ENCODE peak calls at places on chromosomes 13 and 19, in nine cellular contexts. One of them, this sample, is unnamed.

GRCh38 chr13:25310891-25311290 is 9.5 kb downstream of the NUP58 start:
- DNase-seq in cardiac fibroblast: no peak
- DNase-seq in Peyer's patch: no peak
- DNase-seq in pancreas: no peak
- DNase-seq in body of pancreas: no peak
- DNase-seq in AG09309: no peak
- DNase-seq in CD8-positive, alpha-beta T cell: no peak
- DNase-seq in gastrocnemius medialis: no peak
- DNase-seq in AG04449: no peak
- DNase-seq in this sample: no peak

GRCh38 chr19:33841685-33842084 is 45.0 kb downstream of the KCTD15 start:
- DNase-seq in cardiac fibroblast: no peak
- DNase-seq in Peyer's patch: no peak
- DNase-seq in pancreas: no peak
- DNase-seq in body of pancreas: no peak
- DNase-seq in AG09309: no peak
- DNase-seq in CD8-positive, alpha-beta T cell: no peak
- DNase-seq in gastrocnemius medialis: no peak
- DNase-seq in AG04449: no peak
- DNase-seq in this sample: no peak

GRCh38 chr19:11673608-11674041 is 65.1 kb downstream of the ZNF823 start:
- DNase-seq in cardiac fibroblast: peak
- DNase-seq in Peyer's patch: peak
- DNase-seq in pancreas: peak
- DNase-seq in body of pancreas: peak
- DNase-seq in AG09309: peak
- DNase-seq in CD8-positive, alpha-beta T cell: no peak
- DNase-seq in gastrocnemius medialis: no peak
- DNase-seq in AG04449: no peak
- DNase-seq in this sample: peak

GRCh38 chr13:51639171-51639570 is 54.9 kb downstream of the WDFY2 start:
- DNase-seq in cardiac fibroblast: no peak
- DNase-seq in Peyer's patch: no peak
- DNase-seq in pancreas: no peak
- DNase-seq in body of pancreas: no peak
- DNase-seq in AG09309: no peak
- DNase-seq in CD8-positive, alpha-beta T cell: no peak
- DNase-seq in gastrocnemius medialis: no peak
- DNase-seq in AG04449: no peak
- DNase-seq in this sample: no peak

GRCh38 chr13:111338841-111339240 is 18.4 kb downstream of the TEX29 start:
- DNase-seq in cardiac fibroblast: no peak
- DNase-seq in Peyer's patch: no peak
- DNase-seq in pancreas: no peak
- DNase-seq in body of pancreas: no peak
- DNase-seq in AG09309: no peak
- DNase-seq in CD8-positive, alpha-beta T cell: no peak
- DNase-seq in gastrocnemius medialis: no peak
- DNase-seq in AG04449: no peak
- DNase-seq in this sample: no peak

GRCh38 chr13:33092422-33092987 is 76.3 kb downstream of the KL start:
- DNase-seq in cardiac fibroblast: no peak
- DNase-seq in Peyer's patch: no peak
- DNase-seq in pancreas: no peak
- DNase-seq in body of pancreas: no peak
- DNase-seq in AG09309: no peak
- DNase-seq in CD8-positive, alpha-beta T cell: no peak
- DNase-seq in gastrocnemius medialis: no peak
- DNase-seq in AG04449: no peak
- DNase-seq in this sample: no peak

GRCh38 chr13:108957369-108958012 is 328.1 kb downstream of the MYO16 start:
- DNase-seq in cardiac fibroblast: peak
- DNase-seq in Peyer's patch: no peak
- DNase-seq in pancreas: no peak
- DNase-seq in body of pancreas: peak
- DNase-seq in AG09309: peak
- DNase-seq in CD8-positive, alpha-beta T cell: no peak
- DNase-seq in gastrocnemius medialis: no peak
- DNase-seq in AG04449: peak
- DNase-seq in this sample: peak

GRCh38 chr19:12800873-12801465 is 631 bp downstream of the PRDX2 start:
- DNase-seq in cardiac fibroblast: no peak
- DNase-seq in Peyer's patch: peak
- DNase-seq in pancreas: peak
- DNase-seq in body of pancreas: peak
- DNase-seq in AG09309: no peak
- DNase-seq in CD8-positive, alpha-beta T cell: no peak
- DNase-seq in gastrocnemius medialis: no peak
- DNase-seq in AG04449: no peak
- DNase-seq in this sample: no peak

GRCh38 chr13:82358284-82358683 is 1524.0 kb downstream of the SLITRK1 start:
- DNase-seq in cardiac fibroblast: no peak
- DNase-seq in Peyer's patch: no peak
- DNase-seq in pancreas: no peak
- DNase-seq in body of pancreas: no peak
- DNase-seq in AG09309: no peak
- DNase-seq in CD8-positive, alpha-beta T cell: no peak
- DNase-seq in gastrocnemius medialis: no peak
- DNase-seq in AG04449: no peak
- DNase-seq in this sample: peak

GRCh38 chr13:111515648-111516047 is 195.2 kb downstream of the TEX29 start:
- DNase-seq in cardiac fibroblast: no peak
- DNase-seq in Peyer's patch: no peak
- DNase-seq in pancreas: no peak
- DNase-seq in body of pancreas: no peak
- DNase-seq in AG09309: no peak
- DNase-seq in CD8-positive, alpha-beta T cell: no peak
- DNase-seq in gastrocnemius medialis: no peak
- DNase-seq in AG04449: no peak
- DNase-seq in this sample: no peak

GRCh38 chr19:43152217-43152616 is 34.1 kb downstream of the PSG5 start:
- DNase-seq in cardiac fibroblast: no peak
- DNase-seq in Peyer's patch: no peak
- DNase-seq in pancreas: no peak
- DNase-seq in body of pancreas: no peak
- DNase-seq in AG09309: no peak
- DNase-seq in CD8-positive, alpha-beta T cell: no peak
- DNase-seq in gastrocnemius medialis: no peak
- DNase-seq in AG04449: no peak
- DNase-seq in this sample: no peak

GRCh38 chr19:17611462-17612244 is 56.2 kb downstream of the COLGALT1 start:
- DNase-seq in cardiac fibroblast: no peak
- DNase-seq in Peyer's patch: no peak
- DNase-seq in pancreas: no peak
- DNase-seq in body of pancreas: no peak
- DNase-seq in AG09309: no peak
- DNase-seq in CD8-positive, alpha-beta T cell: no peak
- DNase-seq in gastrocnemius medialis: no peak
- DNase-seq in AG04449: no peak
- DNase-seq in this sample: no peak

GRCh38 chr19:33032218-33032781 is 32.4 kb downstream of the RHPN2 start:
- DNase-seq in cardiac fibroblast: no peak
- DNase-seq in Peyer's patch: peak
- DNase-seq in pancreas: no peak
- DNase-seq in body of pancreas: no peak
- DNase-seq in AG09309: no peak
- DNase-seq in CD8-positive, alpha-beta T cell: no peak
- DNase-seq in gastrocnemius medialis: no peak
- DNase-seq in AG04449: no peak
- DNase-seq in this sample: no peak

GRCh38 chr13:27665333-27665732 is 43.6 kb downstream of the POLR1D start:
- DNase-seq in cardiac fibroblast: peak
- DNase-seq in Peyer's patch: no peak
- DNase-seq in pancreas: no peak
- DNase-seq in body of pancreas: no peak
- DNase-seq in AG09309: no peak
- DNase-seq in CD8-positive, alpha-beta T cell: no peak
- DNase-seq in gastrocnemius medialis: no peak
- DNase-seq in AG04449: no peak
- DNase-seq in this sample: no peak
- TF ChIP-seq CTCF in cardiac fibroblast: no peak
- TF ChIP-seq CTCF in Peyer's patch: no peak
- TF ChIP-seq CTCF in pancreas: no peak
- TF ChIP-seq CTCF in body of pancreas: no peak
- TF ChIP-seq CTCF in AG09309: no peak
- TF ChIP-seq CTCF in CD8-positive, alpha-beta T cell: no peak
- TF ChIP-seq CTCF in gastrocnemius medialis: no peak
- TF ChIP-seq CTCF in AG04449: peak
- TF ChIP-seq CTCF in this sample: peak

DNA sequence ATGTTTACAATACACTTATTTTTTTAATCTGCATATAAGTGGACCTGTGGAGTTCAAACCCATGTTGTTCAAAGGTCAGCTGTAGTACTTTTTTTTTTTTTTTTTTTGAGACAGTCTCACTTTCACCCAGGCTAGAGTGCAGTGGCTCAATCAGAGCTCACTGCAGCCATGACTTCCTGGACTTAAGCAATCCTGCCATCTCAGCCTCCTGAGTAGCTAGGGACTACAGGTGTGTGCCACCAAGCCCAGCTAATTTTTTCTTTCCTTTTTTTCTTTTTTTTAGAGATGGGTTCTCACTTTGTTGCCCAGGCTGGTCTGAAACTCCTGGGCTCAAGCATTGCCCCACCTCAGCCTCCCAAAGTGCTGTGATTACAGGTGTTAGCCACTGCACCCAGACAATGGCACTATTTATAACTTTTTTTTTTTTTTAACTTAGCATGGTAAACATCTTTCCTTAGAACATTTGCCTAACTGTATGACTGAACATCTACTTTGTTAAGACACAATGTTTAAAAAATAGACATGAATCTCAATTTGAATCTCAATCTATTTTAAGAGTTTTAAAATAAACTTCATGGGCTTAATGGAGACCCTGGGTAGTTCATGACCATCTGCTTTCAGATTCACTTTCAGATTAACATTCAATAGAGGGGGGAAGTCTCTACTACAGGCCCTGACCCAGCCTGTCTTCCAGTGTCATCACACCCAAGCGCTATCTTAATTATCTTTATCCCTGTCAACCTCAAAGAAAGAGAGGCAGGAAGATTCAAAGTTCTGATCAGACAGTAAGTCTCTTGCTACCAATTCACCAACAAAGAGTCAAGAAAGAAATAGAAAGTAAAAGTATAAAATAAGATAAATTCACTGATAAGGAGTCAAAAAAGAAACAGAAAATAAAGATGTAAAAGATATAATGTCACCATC is 97.7 kb upstream of the DOCK9 start:
- DNase-seq in cardiac fibroblast: no peak
- DNase-seq in Peyer's patch: no peak
- DNase-seq in pancreas: no peak
- DNase-seq in body of pancreas: no peak
- DNase-seq in AG09309: no peak
- DNase-seq in CD8-positive, alpha-beta T cell: no peak
- DNase-seq in gastrocnemius medialis: no peak
- DNase-seq in AG04449: no peak
- DNase-seq in this sample: no peak
- H3K4me3 ChIP-seq in cardiac fibroblast: no peak
- H3K4me3 ChIP-seq in Peyer's patch: no peak
- H3K4me3 ChIP-seq in pancreas: no peak
- H3K4me3 ChIP-seq in body of pancreas: no peak
- H3K4me3 ChIP-seq in AG09309: no peak
- H3K4me3 ChIP-seq in CD8-positive, alpha-beta T cell: no peak
- H3K4me3 ChIP-seq in gastrocnemius medialis: no peak
- H3K4me3 ChIP-seq in AG04449: no peak
- H3K4me3 ChIP-seq in this sample: no peak

GRCh38 chr19:39037194-39037593 is 4.8 kb upstream of the FBXO27 start:
- DNase-seq in cardiac fibroblast: no peak
- DNase-seq in Peyer's patch: no peak
- DNase-seq in pancreas: no peak
- DNase-seq in body of pancreas: no peak
- DNase-seq in AG09309: no peak
- DNase-seq in CD8-positive, alpha-beta T cell: no peak
- DNase-seq in gastrocnemius medialis: no peak
- DNase-seq in AG04449: no peak
- DNase-seq in this sample: no peak

GRCh38 chr19:39032164-39032918 is at the start of gene FBXO27:
- DNase-seq in cardiac fibroblast: no peak
- DNase-seq in Peyer's patch: no peak
- DNase-seq in pancreas: peak
- DNase-seq in body of pancreas: peak
- DNase-seq in AG09309: no peak
- DNase-seq in CD8-positive, alpha-beta T cell: peak
- DNase-seq in gastrocnemius medialis: no peak
- DNase-seq in AG04449: no peak
- DNase-seq in this sample: no peak

GRCh38 chr19:39038098-39038497 is 5.7 kb upstream of the FBXO27 start:
- DNase-seq in cardiac fibroblast: peak
- DNase-seq in Peyer's patch: peak
- DNase-seq in pancreas: peak
- DNase-seq in body of pancreas: peak
- DNase-seq in AG09309: no peak
- DNase-seq in CD8-positive, alpha-beta T cell: no peak
- DNase-seq in gastrocnemius medialis: no peak
- DNase-seq in AG04449: no peak
- DNase-seq in this sample: peak
- TF ChIP-seq CTCF in cardiac fibroblast: peak
- TF ChIP-seq CTCF in Peyer's patch: no peak
- TF ChIP-seq CTCF in pancreas: no peak
- TF ChIP-seq CTCF in body of pancreas: peak
- TF ChIP-seq CTCF in AG09309: no peak
- TF ChIP-seq CTCF in CD8-positive, alpha-beta T cell: no peak
- TF ChIP-seq CTCF in gastrocnemius medialis: no peak
- TF ChIP-seq CTCF in AG04449: peak
- TF ChIP-seq CTCF in this sample: peak

GRCh38 chr13:105914637-105915036 is 620.8 kb downstream of the EFNB2 start:
- DNase-seq in cardiac fibroblast: peak
- DNase-seq in Peyer's patch: no peak
- DNase-seq in pancreas: no peak
- DNase-seq in body of pancreas: no peak
- DNase-seq in AG09309: peak
- DNase-seq in CD8-positive, alpha-beta T cell: no peak
- DNase-seq in gastrocnemius medialis: no peak
- DNase-seq in AG04449: peak
- DNase-seq in this sample: peak
- H3K4me3 ChIP-seq in cardiac fibroblast: no peak
- H3K4me3 ChIP-seq in Peyer's patch: no peak
- H3K4me3 ChIP-seq in pancreas: no peak
- H3K4me3 ChIP-seq in body of pancreas: no peak
- H3K4me3 ChIP-seq in AG09309: no peak
- H3K4me3 ChIP-seq in CD8-positive, alpha-beta T cell: no peak
- H3K4me3 ChIP-seq in gastrocnemius medialis: no peak
- H3K4me3 ChIP-seq in AG04449: no peak
- H3K4me3 ChIP-seq in this sample: no peak

DNA sequence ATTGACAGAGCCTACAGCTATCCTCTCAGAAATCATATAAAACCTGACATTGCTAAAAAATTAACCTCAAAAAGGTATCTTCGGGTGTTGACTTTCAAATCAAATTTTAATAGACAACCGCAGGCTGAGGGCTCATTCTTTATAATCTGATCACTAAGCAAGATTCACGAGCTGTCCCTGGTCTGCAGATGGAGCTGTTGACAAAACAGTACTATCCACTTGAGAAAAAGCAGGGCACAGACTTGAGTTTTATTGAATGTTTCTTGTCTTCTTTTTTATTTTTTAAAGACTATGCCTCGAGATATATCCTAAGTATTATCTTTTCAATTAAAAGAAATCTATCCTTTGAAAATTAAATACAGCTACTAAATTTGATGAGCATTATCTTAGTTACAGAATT is 540.5 kb downstream of the PCDH9 start:
- DNase-seq in cardiac fibroblast: peak
- DNase-seq in Peyer's patch: no peak
- DNase-seq in pancreas: no peak
- DNase-seq in body of pancreas: no peak
- DNase-seq in AG09309: no peak
- DNase-seq in CD8-positive, alpha-beta T cell: no peak
- DNase-seq in gastrocnemius medialis: no peak
- DNase-seq in AG04449: no peak
- DNase-seq in this sample: peak
- TF ChIP-seq CTCF in cardiac fibroblast: peak
- TF ChIP-seq CTCF in Peyer's patch: no peak
- TF ChIP-seq CTCF in pancreas: no peak
- TF ChIP-seq CTCF in body of pancreas: no peak
- TF ChIP-seq CTCF in AG09309: peak
- TF ChIP-seq CTCF in CD8-positive, alpha-beta T cell: no peak
- TF ChIP-seq CTCF in gastrocnemius medialis: no peak
- TF ChIP-seq CTCF in AG04449: peak
- TF ChIP-seq CTCF in this sample: no peak

This sample was measured in fibroblast of lung.